ENCODE peak calls at places on chromosomes 1 and 21, in ten cellular contexts. One of them, this sample, is unnamed.

GRCh38 chr1:231020816-231021215 is 19.2 kb downstream of the FAM89A start:
- DNase-seq in Panc1: no peak
- DNase-seq in breast epithelium: no peak
- DNase-seq in GM23338: peak
- DNase-seq in HepG2: no peak
- DNase-seq in esophagus muscularis mucosa: peak
- DNase-seq in upper lobe of left lung: no peak
- DNase-seq in K562: no peak
- DNase-seq in stomach: no peak
- DNase-seq in HCT116: no peak
- DNase-seq in this sample: no peak

GRCh38 chr1:111976332-111976731 is 13.1 kb downstream of the KCND3 start:
- DNase-seq in Panc1: no peak
- DNase-seq in breast epithelium: no peak
- DNase-seq in GM23338: no peak
- DNase-seq in HepG2: peak
- DNase-seq in esophagus muscularis mucosa: no peak
- DNase-seq in upper lobe of left lung: no peak
- DNase-seq in K562: no peak
- DNase-seq in stomach: no peak
- DNase-seq in HCT116: no peak
- DNase-seq in this sample: no peak

GRCh38 chr1:116855220-116855619 is 54.5 kb upstream of the PTGFRN start:
- DNase-seq in Panc1: no peak
- DNase-seq in breast epithelium: no peak
- DNase-seq in GM23338: no peak
- DNase-seq in HepG2: no peak
- DNase-seq in esophagus muscularis mucosa: no peak
- DNase-seq in upper lobe of left lung: no peak
- DNase-seq in K562: no peak
- DNase-seq in stomach: peak
- DNase-seq in HCT116: no peak
- DNase-seq in this sample: peak

GRCh38 chr1:172758242-172758641 is 99.3 kb downstream of the FASLG start:
- DNase-seq in Panc1: no peak
- DNase-seq in breast epithelium: no peak
- DNase-seq in GM23338: no peak
- DNase-seq in HepG2: no peak
- DNase-seq in esophagus muscularis mucosa: no peak
- DNase-seq in upper lobe of left lung: no peak
- DNase-seq in K562: no peak
- DNase-seq in stomach: no peak
- DNase-seq in HCT116: no peak
- DNase-seq in this sample: no peak

GRCh38 chr1:39825432-39825941 is 36.8 kb upstream of the BMP8B start:
- DNase-seq in Panc1: no peak
- DNase-seq in breast epithelium: no peak
- DNase-seq in GM23338: no peak
- DNase-seq in HepG2: no peak
- DNase-seq in esophagus muscularis mucosa: no peak
- DNase-seq in upper lobe of left lung: no peak
- DNase-seq in K562: no peak
- DNase-seq in stomach: no peak
- DNase-seq in HCT116: no peak
- DNase-seq in this sample: peak

GRCh38 chr1:1947493-1947892 is 28.4 kb upstream of the TMEM52 start:
- DNase-seq in Panc1: no peak
- DNase-seq in breast epithelium: no peak
- DNase-seq in GM23338: no peak
- DNase-seq in HepG2: no peak
- DNase-seq in esophagus muscularis mucosa: no peak
- DNase-seq in upper lobe of left lung: peak
- DNase-seq in K562: no peak
- DNase-seq in stomach: peak
- DNase-seq in HCT116: no peak
- DNase-seq in this sample: no peak

GRCh38 chr21:27388835-27389234 is 421.9 kb upstream of the ADAMTS5 start:
- DNase-seq in Panc1: no peak
- DNase-seq in breast epithelium: no peak
- DNase-seq in GM23338: no peak
- DNase-seq in HepG2: no peak
- DNase-seq in esophagus muscularis mucosa: no peak
- DNase-seq in upper lobe of left lung: no peak
- DNase-seq in K562: no peak
- DNase-seq in stomach: no peak
- DNase-seq in HCT116: no peak
- DNase-seq in this sample: no peak

GRCh38 chr21:29078884-29079765 is 5.7 kb upstream of the CCT8 start:
- DNase-seq in Panc1: no peak
- DNase-seq in breast epithelium: no peak
- DNase-seq in GM23338: no peak
- DNase-seq in HepG2: no peak
- DNase-seq in esophagus muscularis mucosa: no peak
- DNase-seq in upper lobe of left lung: no peak
- DNase-seq in K562: peak
- DNase-seq in stomach: no peak
- DNase-seq in HCT116: no peak
- DNase-seq in this sample: no peak

GRCh38 chr1:144551107-144551542 is 41.6 kb upstream of the PPIAL4F start:
- DNase-seq in Panc1: no peak
- DNase-seq in breast epithelium: peak
- DNase-seq in GM23338: peak
- DNase-seq in HepG2: no peak
- DNase-seq in esophagus muscularis mucosa: no peak
- DNase-seq in upper lobe of left lung: no peak
- DNase-seq in K562: no peak
- DNase-seq in stomach: no peak
- DNase-seq in HCT116: no peak
- DNase-seq in this sample: peak

GRCh38 chr21:15247613-15248012 is 182.8 kb upstream of the NRIP1 start:
- DNase-seq in Panc1: no peak
- DNase-seq in breast epithelium: no peak
- DNase-seq in GM23338: no peak
- DNase-seq in HepG2: no peak
- DNase-seq in esophagus muscularis mucosa: no peak
- DNase-seq in upper lobe of left lung: no peak
- DNase-seq in K562: no peak
- DNase-seq in stomach: no peak
- DNase-seq in HCT116: no peak
- DNase-seq in this sample: no peak

GRCh38 chr1:248818505-248819374 is 7.0 kb downstream of the SH3BP5L start:
- DNase-seq in Panc1: no peak
- DNase-seq in breast epithelium: no peak
- DNase-seq in GM23338: no peak
- DNase-seq in HepG2: no peak
- DNase-seq in esophagus muscularis mucosa: no peak
- DNase-seq in upper lobe of left lung: no peak
- DNase-seq in K562: no peak
- DNase-seq in stomach: no peak
- DNase-seq in HCT116: no peak
- DNase-seq in this sample: no peak

DNA sequence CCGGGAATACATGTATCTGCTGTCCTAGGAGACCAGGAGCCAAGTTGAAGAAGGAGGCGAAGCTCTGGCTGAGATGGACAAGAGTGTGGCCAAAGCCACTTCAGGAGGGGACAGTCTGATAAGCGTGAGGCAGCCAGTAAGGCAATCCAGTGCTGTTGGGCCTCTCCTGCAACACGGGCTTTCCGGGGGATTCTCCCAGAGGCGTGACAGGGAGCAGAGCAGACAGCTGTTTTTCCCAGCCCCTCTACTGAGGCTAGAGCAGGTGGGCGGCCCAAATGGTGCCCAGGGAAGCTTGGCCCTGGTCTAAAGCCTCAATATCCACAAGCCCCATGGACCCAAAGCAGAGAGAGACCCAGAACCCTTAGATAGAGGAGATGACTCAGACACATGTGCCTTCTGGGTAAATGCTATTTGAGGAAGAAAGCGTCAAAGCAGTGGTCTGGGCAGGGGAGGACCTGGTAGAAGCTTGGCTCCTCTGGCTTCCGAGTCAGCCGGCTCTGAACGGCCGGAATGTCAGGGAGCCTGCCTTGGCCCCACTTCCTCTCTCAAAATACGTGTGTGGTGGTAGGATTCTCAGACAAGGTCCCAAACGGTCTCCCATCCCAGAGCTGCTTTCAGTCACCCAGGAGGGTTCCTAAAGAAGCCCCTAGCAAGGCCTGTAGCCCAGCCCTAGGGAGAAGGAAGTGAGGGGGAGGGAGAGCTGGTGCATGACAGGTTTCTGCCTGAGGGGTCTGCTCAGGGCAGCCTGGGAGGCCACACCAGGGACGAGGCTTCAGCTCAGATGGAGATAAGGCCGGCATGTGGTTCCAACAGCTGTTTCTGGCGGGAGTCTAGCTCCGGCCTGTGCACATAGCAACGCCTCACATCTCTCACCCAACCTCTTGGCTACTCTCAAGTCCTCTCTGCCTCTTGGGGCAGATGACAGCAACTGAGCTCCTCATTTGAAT is 28.9 kb downstream of the PIK3C2B start:
- DNase-seq in Panc1: no peak
- DNase-seq in breast epithelium: no peak
- DNase-seq in GM23338: no peak
- DNase-seq in HepG2: no peak
- DNase-seq in esophagus muscularis mucosa: no peak
- DNase-seq in upper lobe of left lung: no peak
- DNase-seq in K562: peak
- DNase-seq in stomach: no peak
- DNase-seq in HCT116: no peak
- DNase-seq in this sample: no peak
- H3K27ac ChIP-seq in Panc1: no peak
- H3K27ac ChIP-seq in breast epithelium: peak
- H3K27ac ChIP-seq in GM23338: no peak
- H3K27ac ChIP-seq in HepG2: no peak
- H3K27ac ChIP-seq in esophagus muscularis mucosa: peak
- H3K27ac ChIP-seq in upper lobe of left lung: peak
- H3K27ac ChIP-seq in K562: peak
- H3K27ac ChIP-seq in stomach: peak
- H3K27ac ChIP-seq in HCT116: no peak
- H3K27ac ChIP-seq in this sample: peak

DNA sequence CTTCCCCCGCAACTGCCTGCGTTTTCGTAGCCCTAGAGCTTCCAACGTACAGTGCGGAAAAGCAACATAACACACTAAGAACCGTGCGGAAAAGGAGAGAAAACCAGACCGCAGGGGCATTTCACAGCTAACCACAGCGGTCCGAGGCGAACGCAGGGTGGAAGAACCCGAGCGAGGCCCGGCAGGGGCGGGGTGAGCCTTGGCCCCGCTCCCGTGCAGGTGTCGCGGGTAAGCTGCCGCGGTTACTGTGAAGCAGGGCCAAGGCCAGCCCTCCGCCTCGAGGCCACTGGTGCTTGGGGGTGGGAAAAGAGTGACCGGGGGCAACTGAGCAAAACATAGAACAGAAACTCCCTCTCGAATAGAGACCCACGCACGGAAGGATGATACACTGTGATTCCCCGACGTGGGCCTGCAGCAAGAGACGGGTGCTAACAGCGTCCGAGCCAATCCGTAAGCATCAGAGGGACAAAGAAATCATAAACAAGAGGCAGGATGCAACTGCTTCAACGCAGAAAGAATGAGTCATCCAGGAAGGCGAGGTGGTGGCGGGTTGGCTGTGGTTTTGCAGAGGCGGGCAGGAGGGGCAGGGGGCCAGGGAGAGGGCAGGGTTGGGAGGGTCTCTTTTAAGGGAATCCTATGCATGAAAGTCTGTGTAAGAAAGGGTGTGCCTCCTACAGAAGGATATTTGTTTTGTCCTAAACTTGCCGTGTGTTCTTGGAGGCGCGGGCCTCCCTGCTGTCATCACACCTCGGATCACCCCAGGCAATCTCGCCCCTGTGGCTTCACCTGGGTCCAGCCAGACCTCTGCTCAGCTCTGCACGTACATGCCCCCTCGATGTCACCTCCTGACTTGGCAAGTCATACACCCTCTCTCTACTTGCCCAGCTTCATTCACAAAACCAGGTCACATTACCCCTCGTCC is 7.3 kb downstream of the GNG4 start:
- DNase-seq in Panc1: no peak
- DNase-seq in breast epithelium: no peak
- DNase-seq in GM23338: peak
- DNase-seq in HepG2: no peak
- DNase-seq in esophagus muscularis mucosa: no peak
- DNase-seq in upper lobe of left lung: peak
- DNase-seq in K562: peak
- DNase-seq in stomach: peak
- DNase-seq in HCT116: peak
- DNase-seq in this sample: no peak
- TF ChIP-seq POLR2AphosphoS5 in Panc1: no peak
- TF ChIP-seq POLR2AphosphoS5 in breast epithelium: no peak
- TF ChIP-seq POLR2AphosphoS5 in GM23338: no peak
- TF ChIP-seq POLR2AphosphoS5 in HepG2: no peak
- TF ChIP-seq POLR2AphosphoS5 in esophagus muscularis mucosa: no peak
- TF ChIP-seq POLR2AphosphoS5 in upper lobe of left lung: no peak
- TF ChIP-seq POLR2AphosphoS5 in K562: no peak
- TF ChIP-seq POLR2AphosphoS5 in stomach: no peak
- TF ChIP-seq POLR2AphosphoS5 in HCT116: peak
- TF ChIP-seq POLR2AphosphoS5 in this sample: no peak

DNA sequence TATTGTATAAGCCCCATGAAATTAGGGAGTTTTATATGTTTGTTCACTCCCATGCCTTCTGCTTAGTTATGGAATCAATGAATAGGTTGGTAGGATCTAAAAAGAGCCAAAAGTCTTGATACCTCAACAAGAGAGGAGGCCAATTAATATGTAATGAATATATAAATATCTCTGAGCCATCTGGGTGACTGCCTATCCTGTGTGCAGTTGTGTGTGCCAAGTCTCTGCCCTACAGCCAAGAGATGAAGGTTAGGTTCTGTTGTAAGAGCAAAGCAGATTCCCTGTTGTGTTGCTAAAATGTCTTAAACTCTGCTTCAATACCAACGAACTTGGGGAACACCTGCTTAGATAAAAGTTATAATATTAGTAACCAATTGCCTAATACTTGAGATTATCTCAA is 61.8 kb upstream of the GORAB start:
- DNase-seq in Panc1: no peak
- DNase-seq in breast epithelium: no peak
- DNase-seq in GM23338: no peak
- DNase-seq in HepG2: no peak
- DNase-seq in esophagus muscularis mucosa: no peak
- DNase-seq in upper lobe of left lung: no peak
- DNase-seq in K562: no peak
- DNase-seq in stomach: no peak
- DNase-seq in HCT116: no peak
- DNase-seq in this sample: no peak
- H3K27ac ChIP-seq in Panc1: no peak
- H3K27ac ChIP-seq in breast epithelium: no peak
- H3K27ac ChIP-seq in GM23338: no peak
- H3K27ac ChIP-seq in HepG2: no peak
- H3K27ac ChIP-seq in esophagus muscularis mucosa: no peak
- H3K27ac ChIP-seq in upper lobe of left lung: no peak
- H3K27ac ChIP-seq in K562: no peak
- H3K27ac ChIP-seq in stomach: no peak
- H3K27ac ChIP-seq in HCT116: no peak
- H3K27ac ChIP-seq in this sample: no peak

DNA sequence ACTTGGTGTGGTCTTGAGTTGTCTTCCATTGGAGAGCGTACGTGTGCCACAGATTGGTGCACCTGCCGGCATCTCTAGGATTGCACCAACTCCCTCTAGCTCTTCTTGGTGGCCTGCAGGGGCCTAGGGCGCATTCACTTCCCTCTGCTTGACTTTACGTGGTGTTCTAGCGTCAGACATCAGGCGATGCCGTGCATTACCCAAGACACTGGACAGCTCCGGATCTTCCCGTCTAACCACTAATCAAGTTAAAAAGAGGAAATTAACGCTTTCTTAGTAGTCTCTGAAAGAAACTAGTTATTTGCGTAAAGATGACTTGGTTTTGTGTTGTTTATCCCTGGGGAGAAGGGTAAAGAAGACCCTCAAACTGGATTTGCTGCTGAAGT is 510 bp upstream of the IL10RB start:
- DNase-seq in Panc1: no peak
- DNase-seq in breast epithelium: no peak
- DNase-seq in GM23338: peak
- DNase-seq in HepG2: no peak
- DNase-seq in esophagus muscularis mucosa: no peak
- DNase-seq in upper lobe of left lung: no peak
- DNase-seq in K562: peak
- DNase-seq in stomach: peak
- DNase-seq in HCT116: no peak
- DNase-seq in this sample: peak
- TF ChIP-seq POLR2AphosphoS5 in Panc1: no peak
- TF ChIP-seq POLR2AphosphoS5 in breast epithelium: no peak
- TF ChIP-seq POLR2AphosphoS5 in GM23338: no peak
- TF ChIP-seq POLR2AphosphoS5 in HepG2: no peak
- TF ChIP-seq POLR2AphosphoS5 in esophagus muscularis mucosa: no peak
- TF ChIP-seq POLR2AphosphoS5 in upper lobe of left lung: peak
- TF ChIP-seq POLR2AphosphoS5 in K562: no peak
- TF ChIP-seq POLR2AphosphoS5 in stomach: peak
- TF ChIP-seq POLR2AphosphoS5 in HCT116: no peak
- TF ChIP-seq POLR2AphosphoS5 in this sample: no peak